ENCODE peak calls at places on chromosomes 6 and 20, in nine cellular contexts. U is Peyer's patch, N is uterus, D is SK-N-SH, O is psoas muscle, K is GM12878, G is GM23248, W is lower lobe of right lung, Z is adipocyte. X is an unnamed sample. For H3K36me3, the result is how much of the 10 kb centered on the place peaks cover.

GRCh38 chr20:63290677-63291472 is 2.1 kb upstream of the COL20A1 start:
- DNase-seq in U (peak), N (no peak), D (peak), O (peak), K (no peak), G (peak), W (no peak), Z (peak), X (peak)

GRCh38 chr6:20559924-20560551 is 25.8 kb downstream of the CDKAL1 start:
- DNase-seq in U (no peak), N (no peak), D (peak), O (no peak), K (no peak), G (peak), W (no peak), Z (peak), X (no peak)

GRCh38 chr20:22384978-22385377 is 199.4 kb downstream of the FOXA2 start:
- DNase-seq in U (no peak), N (no peak), D (no peak), O (no peak), K (no peak), G (no peak), W (no peak), Z (no peak), X (no peak)

GRCh38 chr6:163945813-163946212 is 531.3 kb downstream of the QKI start:
- DNase-seq in U (no peak), N (no peak), D (no peak), O (no peak), K (no peak), G (no peak), W (no peak), Z (no peak), X (no peak)

GRCh38 chr6:41938590-41938989 is 3.0 kb downstream of the CCND3 start:
- DNase-seq in U (no peak), N (no peak), D (no peak), O (no peak), K (no peak), G (no peak), W (no peak), Z (no peak), X (no peak)

GRCh38 chr20:50844430-50845100 is 49.7 kb downstream of the BCAS4 start:
- DNase-seq in U (no peak), N (no peak), D (no peak), O (no peak), K (peak), G (peak), W (no peak), Z (peak), X (no peak)

GRCh38 chr20:62160876-62161275 is 17.3 kb downstream of the SS18L1 start:
- DNase-seq in U (no peak), N (no peak), D (no peak), O (no peak), K (no peak), G (no peak), W (no peak), Z (no peak), X (no peak)

GRCh38 chr6:155126727-155127439 is 131.8 kb downstream of the TIAM2 start:
- DNase-seq in U (no peak), N (no peak), D (no peak), O (no peak), K (no peak), G (peak), W (no peak), Z (peak), X (no peak)

GRCh38 chr6:75896526-75896925 is 147.5 kb downstream of the MYO6 start:
- DNase-seq in U (no peak), N (no peak), D (no peak), O (no peak), K (no peak), G (peak), W (no peak), Z (no peak), X (no peak)

GRCh38 chr6:48123601-48124000 is 12.6 kb upstream of the PTCHD4 start:
- DNase-seq in U (no peak), N (no peak), D (no peak), O (no peak), K (no peak), G (no peak), W (no peak), Z (no peak), X (no peak)

GRCh38 chr20:64151634-64152530 is 12.4 kb upstream of the MYT1 start:
- DNase-seq in U (no peak), N (no peak), D (no peak), O (no peak), K (no peak), G (no peak), W (peak), Z (no peak), X (peak)

GRCh38 chr20:23774081-23774480 is 23.3 kb upstream of the CST1 start:
- DNase-seq in U (no peak), N (no peak), D (no peak), O (no peak), K (no peak), G (no peak), W (no peak), Z (no peak), X (no peak)

GRCh38 chr6:155121699-155122098 is 126.6 kb downstream of the TIAM2 start:
- DNase-seq in U (no peak), N (no peak), D (peak), O (no peak), K (no peak), G (peak), W (no peak), Z (peak), X (peak)

GRCh38 chr6:139175389-139175788 is 40.5 kb downstream of the HECA start:
- DNase-seq in U (no peak), N (no peak), D (no peak), O (no peak), K (no peak), G (no peak), W (no peak), Z (no peak), X (no peak)

GRCh38 chr6:158206740-158207451 is 38.7 kb downstream of the GTF2H5 start:
- DNase-seq in U (no peak), N (no peak), D (no peak), O (no peak), K (no peak), G (no peak), W (no peak), Z (peak), X (no peak)

GRCh38 chr6:16760536-16761468 is at the start of gene ATXN1:
- DNase-seq in U (peak), N (peak), D (peak), O (peak), K (no peak), G (peak), W (peak), Z (peak), X (peak)

GRCh38 chr6:135642912-135643311 is 145.4 kb upstream of the AHI1 start:
- DNase-seq in U (no peak), N (no peak), D (no peak), O (no peak), K (no peak), G (no peak), W (no peak), Z (peak), X (no peak)
- H3K4me3 ChIP-seq in U (no peak), N (no peak), D (no peak), O (no peak), K (no peak), G (no peak), W (no peak), Z (no peak), X (no peak)

DNA sequence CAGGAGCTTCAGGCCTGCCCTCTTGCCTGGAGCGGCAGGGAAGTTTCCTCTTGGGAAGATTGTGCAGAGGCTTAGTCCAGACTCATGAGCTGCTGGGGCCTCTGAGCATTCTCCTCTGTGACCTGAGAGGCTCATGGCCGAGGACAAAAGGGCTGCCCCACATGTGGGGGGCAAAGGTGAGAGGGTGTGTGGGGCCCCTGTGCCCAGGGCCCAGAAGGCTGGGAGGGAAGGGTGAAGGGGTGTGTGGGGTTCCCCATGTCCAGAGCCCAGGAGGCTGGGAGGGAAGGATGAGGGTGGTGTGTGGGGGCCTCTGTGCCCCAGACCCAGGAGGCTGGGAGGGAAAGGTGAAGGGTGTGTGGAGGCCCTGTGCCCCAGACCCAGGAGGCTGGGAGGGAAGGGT is 50.8 kb upstream of the SLC22A1 start:
- DNase-seq in U (no peak), N (no peak), D (no peak), O (no peak), K (no peak), G (no peak), W (no peak), Z (no peak), X (no peak)
- H3K36me3 ChIP-seq in U (under half), N (under half), D (half or more), O (under half), K (half or more), G (under half), W (half or more), Z (half or more), X (under half)

DNA sequence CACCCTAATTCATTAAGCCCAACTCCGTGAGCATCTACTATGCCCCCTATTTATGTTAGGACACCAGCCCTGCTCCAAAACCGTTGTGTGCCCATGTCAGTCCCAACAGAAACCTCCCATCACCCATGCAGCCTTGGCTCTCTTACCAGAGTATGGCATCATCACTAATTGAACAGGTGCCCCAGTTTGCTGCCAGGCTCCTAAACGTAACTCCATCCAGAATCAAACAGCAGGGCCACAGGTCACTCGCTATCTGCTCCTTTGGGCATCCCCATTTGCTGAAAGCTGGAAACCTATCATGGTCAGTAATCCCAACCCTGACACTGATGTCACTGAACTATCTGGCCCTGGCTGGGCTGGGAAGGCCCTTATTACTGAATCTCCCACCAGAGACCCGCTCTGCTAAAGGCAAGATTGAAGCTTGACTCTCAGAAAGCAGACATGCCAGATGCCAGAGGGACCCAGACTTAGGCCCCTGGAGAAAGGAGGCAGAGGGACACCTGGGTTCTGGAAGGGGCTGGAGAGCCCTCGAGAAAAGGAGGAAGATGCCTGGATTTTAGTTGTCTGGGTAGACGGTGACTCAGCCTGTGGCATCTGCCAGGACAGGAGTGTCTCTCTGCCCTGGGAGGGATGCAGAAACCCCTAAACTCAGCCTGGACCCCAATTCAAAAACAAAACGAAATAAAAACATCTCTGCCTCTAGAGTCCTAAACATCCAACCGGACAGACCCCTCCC is 14.0 kb downstream of the MUCL3 start:
- DNase-seq in U (no peak), N (no peak), D (no peak), O (peak), K (no peak), G (peak), W (no peak), Z (no peak), X (peak)
- H3K4me3 ChIP-seq in U (peak), N (peak), D (no peak), O (peak), K (peak), G (peak), W (peak), Z (peak), X (peak)

GRCh38 chr20:48731581-48731980 is 96.2 kb downstream of the PREX1 start:
- DNase-seq in U (no peak), N (no peak), D (no peak), O (no peak), K (no peak), G (no peak), W (no peak), Z (no peak), X (no peak)
- H3K36me3 ChIP-seq in U (under half), N (under half), D (under half), O (under half), K (half or more), G (under half), W (under half), Z (under half), X (under half)

GRCh38 chr6:79544939-79545450 is 7.8 kb upstream of the LCA5 start:
- DNase-seq in U (peak), N (peak), D (peak), O (peak), K (peak), G (peak), W (peak), Z (peak), X (peak)
- H3K4me3 ChIP-seq in U (peak), N (no peak), D (peak), O (peak), K (peak), G (peak), W (no peak), Z (peak), X (no peak)

GRCh38 chr20:17678295-17678694 is 3.7 kb downstream of the RRBP1 start:
- DNase-seq in U (no peak), N (no peak), D (no peak), O (no peak), K (no peak), G (no peak), W (no peak), Z (no peak), X (no peak)

GRCh38 chr20:17676378-17676759 is 5.7 kb downstream of the RRBP1 start:
- DNase-seq in U (no peak), N (no peak), D (no peak), O (no peak), K (no peak), G (no peak), W (no peak), Z (no peak), X (no peak)

GRCh38 chr20:17676942-17677341 is 5.1 kb downstream of the RRBP1 start:
- DNase-seq in U (no peak), N (no peak), D (no peak), O (no peak), K (no peak), G (peak), W (no peak), Z (peak), X (no peak)

GRCh38 chr20:17674722-17675518 is 7.1 kb downstream of the RRBP1 start:
- DNase-seq in U (no peak), N (no peak), D (no peak), O (no peak), K (no peak), G (peak), W (no peak), Z (peak), X (no peak)

GRCh38 chr20:17675519-17676377 is 6.3 kb downstream of the RRBP1 start:
- DNase-seq in U (no peak), N (no peak), D (no peak), O (no peak), K (no peak), G (no peak), W (no peak), Z (peak), X (no peak)
- H3K36me3 ChIP-seq in U (under half), N (under half), D (under half), O (under half), K (under half), G (under half), W (half or more), Z (under half), X (under half)

GRCh38 chr6:119147101-119148053 is 68.9 kb upstream of the FAM184A start:
- DNase-seq in U (peak), N (peak), D (no peak), O (peak), K (peak), G (peak), W (peak), Z (peak), X (no peak)
- H3K4me3 ChIP-seq in U (no peak), N (no peak), D (no peak), O (no peak), K (peak), G (peak), W (no peak), Z (peak), X (no peak)

GRCh38 chr20:44942264-44942973 is 17.8 kb downstream of the TOMM34 start:
- DNase-seq in U (no peak), N (no peak), D (no peak), O (no peak), K (no peak), G (no peak), W (no peak), Z (no peak), X (no peak)

GRCh38 chr20:44943828-44944227 is 16.4 kb downstream of the TOMM34 start:
- DNase-seq in U (no peak), N (no peak), D (no peak), O (no peak), K (no peak), G (no peak), W (no peak), Z (no peak), X (no peak)

GRCh38 chr20:44936510-44936909 is 23.7 kb downstream of the TOMM34 start:
- DNase-seq in U (no peak), N (no peak), D (no peak), O (no peak), K (no peak), G (no peak), W (no peak), Z (no peak), X (no peak)

GRCh38 chr20:44941292-44941691 is 18.9 kb downstream of the TOMM34 start:
- DNase-seq in U (no peak), N (no peak), D (no peak), O (no peak), K (no peak), G (no peak), W (no peak), Z (no peak), X (no peak)

GRCh38 chr20:44938637-44939036 is 21.6 kb downstream of the TOMM34 start:
- DNase-seq in U (no peak), N (peak), D (no peak), O (no peak), K (no peak), G (peak), W (no peak), Z (no peak), X (no peak)
- H3K36me3 ChIP-seq in U (under half), N (under half), D (half or more), O (under half), K (under half), G (under half), W (half or more), Z (under half), X (under half)

DNA sequence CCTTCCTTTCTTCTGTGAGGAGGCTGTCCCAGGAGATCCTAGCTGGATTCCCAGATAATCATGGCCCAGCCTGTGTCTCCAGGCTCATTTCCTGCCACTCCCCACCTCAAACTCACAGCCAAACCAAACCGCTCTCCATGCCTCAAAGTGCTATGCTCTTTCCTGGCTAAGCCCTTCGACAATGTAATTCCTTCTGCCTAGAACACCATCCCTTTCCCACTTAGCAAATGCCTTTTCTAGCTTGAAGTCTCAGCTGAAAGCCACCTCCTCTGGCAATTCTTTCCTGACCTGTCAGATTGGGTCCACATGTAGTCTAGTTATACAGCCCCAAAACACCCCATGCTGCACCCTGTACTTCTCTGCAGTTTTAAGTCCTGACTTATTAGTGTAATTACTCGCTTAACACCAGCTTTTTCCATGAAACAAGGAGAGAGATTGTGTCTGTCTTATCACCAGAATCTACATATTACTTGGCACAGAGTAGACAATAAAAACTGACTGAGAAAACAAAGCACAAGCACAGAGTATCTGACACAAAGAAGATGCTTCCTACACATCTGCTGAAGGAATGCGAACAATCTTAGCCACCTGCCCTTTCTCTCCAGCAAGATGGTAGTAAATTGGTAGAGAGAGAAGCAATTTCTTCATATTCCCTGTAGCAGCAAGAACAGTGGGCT is 5.4 kb downstream of the TRIM26 start:
- DNase-seq in U (no peak), N (no peak), D (no peak), O (no peak), K (no peak), G (peak), W (no peak), Z (no peak), X (no peak)
- H3K4me3 ChIP-seq in U (peak), N (no peak), D (no peak), O (peak), K (peak), G (peak), W (no peak), Z (no peak), X (no peak)

X was measured in H7.